ENCODE peak calls at places on chromosomes 13 and 19, in nine cellular contexts. Y is amygdala, N is dermis microvascular lymphatic vessel endothelial cell, Z is Calu3, P is sciatic nerve, V is heart left ventricle, M is AG04449, X is progenitor cell of endocrine pancreas, H is Caco-2. J is an unnamed sample.

GRCh38 chr19:13011653-13012389 is 16.5 kb downstream of the NFIX start:
- DNase-seq in N (no peak), M (no peak), Y (no peak), P (no peak), Z (no peak), V (no peak), X (no peak), H (no peak), J (no peak)

GRCh38 chr13:112106467-112107141 is 39.7 kb downstream of the SOX1 start:
- DNase-seq in X (no peak), V (no peak), Z (no peak), P (no peak), Y (no peak), N (no peak), H (no peak), M (no peak), J (no peak)

GRCh38 chr13:43895940-43896339 is 16.2 kb downstream of the LACC1 start:
- DNase-seq in V (no peak), M (no peak), Y (no peak), H (no peak), P (no peak), X (no peak), Z (no peak), N (no peak), J (no peak)

GRCh38 chr13:90702050-90702449 is 645.4 kb upstream of the MIR17HG start:
- DNase-seq in Z (no peak), X (no peak), Y (no peak), M (no peak), P (no peak), H (no peak), N (no peak), V (no peak), J (no peak)

GRCh38 chr13:42814868-42815267 is 33.5 kb downstream of the FAM216B start:
- DNase-seq in X (no peak), Y (no peak), Z (no peak), N (no peak), V (no peak), P (no peak), H (no peak), M (peak), J (no peak)

GRCh38 chr13:66405908-66406802 is 824.0 kb downstream of the PCDH9 start:
- DNase-seq in X (no peak), V (no peak), Y (no peak), N (no peak), H (no peak), M (peak), P (no peak), Z (no peak), J (no peak)

GRCh38 chr13:114065141-114065925 is 67.1 kb downstream of the RASA3 start:
- DNase-seq in M (peak), X (no peak), Y (peak), Z (peak), H (peak), V (peak), N (peak), P (peak), J (peak)

GRCh38 chr19:13459351-13459750 is 46.9 kb downstream of the CACNA1A start:
- DNase-seq in P (no peak), V (no peak), Z (no peak), X (no peak), Y (peak), N (no peak), H (no peak), M (no peak), J (no peak)

GRCh38 chr19:4676955-4677731 is 7.0 kb upstream of the MYDGF start:
- DNase-seq in M (no peak), N (peak), H (peak), X (no peak), P (no peak), V (peak), Y (no peak), Z (peak), J (no peak)

GRCh38 chr13:25171517-25172302 is at the start of gene AMER2:
- DNase-seq in P (no peak), V (no peak), N (peak), X (peak), Y (peak), M (no peak), H (no peak), Z (no peak), J (no peak)

GRCh38 chr19:16801599-16801998 is 27.6 kb upstream of the SIN3B start:
- DNase-seq in Z (no peak), H (no peak), V (no peak), X (no peak), M (no peak), Y (no peak), P (no peak), N (peak), J (no peak)

GRCh38 chr13:98254541-98254940 is 77.5 kb upstream of the RNF113B start:
- DNase-seq in X (no peak), Y (no peak), N (no peak), H (no peak), V (no peak), M (peak), Z (no peak), P (no peak), J (no peak)

GRCh38 chr13:36536546-36536945 is 104.3 kb downstream of the CCNA1 start:
- DNase-seq in X (no peak), V (no peak), N (no peak), P (no peak), Y (no peak), H (no peak), Z (no peak), M (no peak), J (no peak)

GRCh38 chr13:97544041-97544765 is 110.2 kb downstream of the RAP2A start:
- DNase-seq in P (no peak), Z (no peak), N (no peak), Y (no peak), M (peak), V (no peak), X (no peak), H (no peak), J (no peak)

GRCh38 chr13:98041081-98041820 is 87.8 kb downstream of the IPO5 start:
- DNase-seq in X (no peak), Z (no peak), M (no peak), H (no peak), V (no peak), P (no peak), Y (no peak), N (no peak), J (no peak)

GRCh38 chr13:99639126-99639525 is 137.9 kb downstream of the TM9SF2 start:
- DNase-seq in Y (no peak), N (no peak), Z (no peak), X (no peak), H (no peak), M (no peak), V (no peak), P (no peak), J (no peak)

GRCh38 chr13:31029129-31029528 is 96.7 kb downstream of the TEX26 start:
- DNase-seq in X (no peak), N (no peak), Y (no peak), H (no peak), P (no peak), Z (no peak), V (no peak), M (no peak), J (no peak)

GRCh38 chr19:36679455-36679854 is 8.0 kb upstream of the ZNF567 start:
- DNase-seq in P (no peak), M (no peak), Z (no peak), X (no peak), Y (no peak), H (no peak), V (no peak), N (no peak), J (no peak)

GRCh38 chr19:4120531-4120930 is 3.4 kb downstream of the MAP2K2 start:
- DNase-seq in N (no peak), Z (no peak), H (no peak), M (no peak), X (no peak), P (no peak), Y (no peak), V (no peak), J (no peak)

GRCh38 chr19:47414469-47414868 is 4.9 kb downstream of the MEIS3 start:
- DNase-seq in M (no peak), H (peak), Y (no peak), V (no peak), Z (peak), X (no peak), P (no peak), N (peak), J (no peak)

GRCh38 chr13:91369432-91369831 is 21.9 kb downstream of the MIR17HG start:
- DNase-seq in P (no peak), Y (no peak), V (no peak), H (no peak), N (peak), Z (no peak), M (no peak), X (no peak), J (no peak)

GRCh38 chr19:42148270-42148669 is 16.0 kb upstream of the POU2F2 start:
- DNase-seq in N (no peak), M (no peak), P (no peak), X (no peak), H (no peak), Y (no peak), V (no peak), Z (no peak), J (no peak)

GRCh38 chr19:3575260-3575741 is 2.6 kb downstream of the HMG20B start:
- DNase-seq in Z (peak), H (no peak), X (no peak), V (no peak), Y (no peak), N (peak), P (no peak), M (no peak), J (no peak)

GRCh38 chr19:1199531-1199930 is 6.0 kb upstream of the STK11 start:
- DNase-seq in V (no peak), H (no peak), X (no peak), N (no peak), Y (no peak), M (no peak), P (no peak), Z (no peak), J (no peak)

GRCh38 chr13:50366488-50367174 is 351.4 kb downstream of the KCNRG start:
- DNase-seq in P (no peak), Y (no peak), M (no peak), Z (no peak), X (no peak), V (no peak), N (no peak), H (no peak), J (no peak)

GRCh38 chr13:41596190-41596589 is 138.8 kb downstream of the RGCC start:
- DNase-seq in X (no peak), H (no peak), Y (no peak), V (no peak), Z (no peak), P (no peak), N (peak), M (no peak), J (no peak)

GRCh38 chr19:52898101-52898500 is 666 bp upstream of the ZNF320 start:
- DNase-seq in X (no peak), Y (peak), M (no peak), Z (no peak), N (peak), H (no peak), V (peak), P (no peak), J (no peak)

GRCh38 chr19:18833849-18834643 is 2.3 kb downstream of the UPF1 start:
- DNase-seq in P (no peak), M (no peak), X (no peak), Y (no peak), V (no peak), H (no peak), N (peak), Z (peak), J (no peak)

GRCh38 chr13:113288880-113289279 is 8.2 kb upstream of the LAMP1 start:
- DNase-seq in M (no peak), H (no peak), V (no peak), Y (no peak), X (no peak), P (no peak), Z (no peak), N (no peak), J (no peak)

GRCh38 chr19:46271488-46272197 is 25.2 kb upstream of the HIF3A start:
- DNase-seq in Z (no peak), V (no peak), N (peak), Y (no peak), X (no peak), M (peak), H (no peak), P (no peak), J (no peak)

GRCh38 chr19:34428549-34429285 is 536 bp downstream of the UBA2 start:
- DNase-seq in Z (peak), P (no peak), H (no peak), V (peak), X (no peak), N (peak), M (no peak), Y (peak), J (no peak)

GRCh38 chr13:39159393-39159792 is 121.1 kb downstream of the NHLRC3 start:
- DNase-seq in H (no peak), X (no peak), Z (no peak), P (no peak), V (no peak), M (no peak), N (peak), Y (no peak), J (no peak)

GRCh38 chr13:40389081-40389641 is 277.3 kb downstream of the FOXO1 start:
- DNase-seq in V (no peak), N (no peak), M (no peak), Y (no peak), H (no peak), Z (no peak), X (no peak), P (no peak), J (no peak)

GRCh38 chr13:76968041-76968440 is 19.7 kb downstream of the ACOD1 start:
- DNase-seq in Z (no peak), V (no peak), N (no peak), X (no peak), H (no peak), M (no peak), P (no peak), Y (no peak), J (no peak)

GRCh38 chr19:6568010-6568411 is 22.9 kb downstream of the CD70 start:
- DNase-seq in Y (no peak), H (peak), X (no peak), N (no peak), Z (no peak), V (no peak), P (no peak), M (no peak), J (no peak)

GRCh38 chr13:51844862-51845573 is at the start of gene TMEM272:
- DNase-seq in H (peak), Z (peak), N (peak), V (peak), M (no peak), P (no peak), Y (peak), X (peak), J (peak)

GRCh38 chr13:74280093-74280794 is 146.0 kb upstream of the KLF12 start:
- DNase-seq in Y (no peak), H (no peak), M (no peak), N (no peak), V (no peak), X (no peak), P (no peak), Z (no peak), J (no peak)